ENCODE peak calls at places on chromosomes 2 and 18, in four cellular contexts. K is psoas muscle; W is CD8-positive, alpha-beta memory T cell; T is tibial nerve. U is an unnamed sample.

GRCh38 chr18:23377669-23378469 is 75.2 kb upstream of the RIOK3 start:
- DNase-seq in K (no peak), W (no peak), T (no peak), U (no peak)

GRCh38 chr2:145599761-145600160 is 1079.8 kb upstream of the ZEB2 start:
- DNase-seq in K (no peak), W (no peak), T (no peak), U (no peak)

GRCh38 chr2:98569197-98569793 is 39.0 kb downstream of the COA5 start:
- DNase-seq in K (peak), W (peak), T (peak), U (peak)

GRCh38 chr18:46362533-46362932 is 258.3 kb downstream of the HAUS1 start:
- DNase-seq in K (no peak), W (no peak), T (no peak), U (no peak)

GRCh38 chr2:8453904-8454302 is 228.0 kb upstream of the ID2 start:
- DNase-seq in K (no peak), W (no peak), T (no peak), U (no peak)

GRCh38 chr2:102478686-102479470 is 5.9 kb downstream of the SLC9A4 start:
- DNase-seq in K (no peak), W (no peak), T (no peak), U (no peak)

GRCh38 chr18:5941869-5942268 is 46.5 kb upstream of the TMEM200C start:
- DNase-seq in K (no peak), W (no peak), T (no peak), U (no peak)

GRCh38 chr18:11752116-11752911 is 63.2 kb downstream of the GNAL start:
- DNase-seq in K (no peak), W (no peak), T (no peak), U (no peak)

GRCh38 chr2:112606567-112606966 is 22.2 kb downstream of the CHCHD5 start:
- DNase-seq in K (no peak), W (no peak), T (no peak), U (no peak)

GRCh38 chr2:169859423-169859822 is 32.2 kb downstream of the UBR3 start:
- DNase-seq in K (no peak), W (no peak), T (no peak), U (no peak)

GRCh38 chr2:54859997-54860701 is 136.7 kb downstream of the EML6 start:
- DNase-seq in K (no peak), W (no peak), T (no peak), U (no peak)

GRCh38 chr2:76256689-76257088 is 546.0 kb upstream of the GCFC2 start:
- DNase-seq in K (no peak), W (no peak), T (no peak), U (no peak)

GRCh38 chr2:39530423-39530866 is 93.4 kb upstream of the MAP4K3 start:
- DNase-seq in K (no peak), W (no peak), T (no peak), U (no peak)

GRCh38 chr2:42969231-42970150 is 177.1 kb upstream of the HAAO start:
- DNase-seq in K (peak), W (peak), T (no peak), U (no peak)

GRCh38 chr2:145123606-145124005 is 603.7 kb upstream of the ZEB2 start:
- DNase-seq in K (peak), W (no peak), T (no peak), U (no peak)

GRCh38 chr2:182973441-182974352 is 64.6 kb downstream of the NCKAP1 start:
- DNase-seq in K (no peak), W (no peak), T (no peak), U (no peak)

GRCh38 chr2:237500681-237501424 is 13.8 kb downstream of the MLPH start:
- DNase-seq in K (no peak), W (no peak), T (no peak), U (no peak)

GRCh38 chr18:8406486-8407250 is 202.6 kb upstream of the RAB12 start:
- DNase-seq in K (no peak), W (no peak), T (no peak), U (no peak)

GRCh38 chr2:173187911-173188788 is 112.5 kb downstream of the MAP3K20 start:
- DNase-seq in K (no peak), W (no peak), T (no peak), U (no peak)

GRCh38 chr18:79528846-79529245 is 133.1 kb downstream of the NFATC1 start:
- DNase-seq in K (peak), W (peak), T (peak), U (peak)

GRCh38 chr2:120673571-120674061 is 62.1 kb upstream of the GLI2 start:
- DNase-seq in K (no peak), W (no peak), T (no peak), U (no peak)

GRCh38 chr2:164675027-164675426 is 53.7 kb upstream of the GRB14 start:
- DNase-seq in K (no peak), W (no peak), T (no peak), U (no peak)

GRCh38 chr18:63152791-63153190 is 166.8 kb downstream of the BCL2 start:
- DNase-seq in K (no peak), W (no peak), T (no peak), U (no peak)

GRCh38 chr2:119484834-119485233 is 39.4 kb downstream of the SCTR start:
- DNase-seq in K (no peak), W (no peak), T (no peak), U (no peak)
- H3K27ac ChIP-seq in K (peak), W (no peak), T (no peak), U (no peak)

GRCh38 chr18:65659312-65659711 is 91.5 kb upstream of the CDH7 start:
- DNase-seq in K (no peak), W (no peak), T (no peak), U (no peak)
- H3K27ac ChIP-seq in K (no peak), W (no peak), T (no peak), U (no peak)

DNA sequence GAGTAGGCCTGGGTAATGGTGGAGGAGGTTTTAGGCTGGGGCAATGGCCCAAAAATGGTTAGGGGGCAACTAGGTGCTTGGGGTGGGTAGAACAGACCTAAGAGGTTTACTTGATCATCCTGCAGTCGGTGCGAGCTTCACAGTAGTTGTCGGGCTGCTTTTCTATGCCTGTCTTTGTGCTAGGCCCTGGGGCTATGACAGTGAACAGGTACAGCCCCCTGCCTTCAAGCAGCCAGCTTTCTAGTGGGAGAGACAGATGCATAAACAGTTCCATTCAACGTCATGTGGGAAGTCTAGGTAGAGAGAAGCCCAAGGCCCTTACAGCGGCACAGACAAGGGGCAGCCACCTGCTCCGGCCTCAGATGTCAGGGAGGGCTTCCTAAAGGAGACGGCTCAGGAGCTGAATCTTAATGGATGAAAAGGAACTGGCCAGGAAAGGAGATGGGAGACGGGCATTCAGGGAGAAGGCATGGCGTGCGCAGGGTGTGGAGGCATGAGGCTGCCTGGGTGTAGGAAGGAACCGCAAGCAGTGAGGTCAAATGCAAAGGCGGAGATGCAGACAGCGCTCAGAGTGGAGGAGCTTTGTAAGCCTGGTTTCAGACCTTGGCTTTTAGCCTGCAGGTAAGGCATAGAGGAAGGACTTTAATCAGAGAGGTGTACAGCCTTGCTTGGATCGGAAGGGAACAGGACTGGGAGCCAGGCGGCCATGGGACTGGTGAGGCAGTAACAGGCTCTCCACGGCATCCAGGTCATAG is 6.0 kb downstream of the CTIF start:
- DNase-seq in K (no peak), W (no peak), T (no peak), U (no peak)
- H3K27ac ChIP-seq in K (peak), W (no peak), T (no peak), U (no peak)

DNA sequence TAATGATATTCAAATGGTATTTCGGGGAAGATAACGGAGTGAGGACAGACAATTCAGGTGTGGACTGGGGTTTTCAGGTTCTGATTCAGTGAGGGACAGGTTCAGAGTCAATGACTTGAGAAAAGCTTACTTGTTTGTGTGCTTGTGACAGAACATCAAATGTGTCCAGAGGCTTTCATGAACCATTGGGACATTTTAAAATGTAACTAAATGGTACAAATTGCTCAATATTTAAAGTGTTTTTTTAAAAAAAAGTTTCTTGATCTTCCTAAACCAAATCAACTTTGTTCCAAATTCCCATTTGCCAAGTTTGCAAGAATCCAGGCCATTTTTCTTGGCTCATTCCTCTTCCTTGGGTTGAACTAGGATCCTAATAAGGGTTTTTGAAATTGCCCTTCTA is 59.4 kb upstream of the BZW1 start:
- DNase-seq in K (no peak), W (no peak), T (no peak), U (no peak)
- H3K27ac ChIP-seq in K (no peak), W (no peak), T (no peak), U (no peak)

GRCh38 chr2:226862623-226863022 is 26.8 kb downstream of the RHBDD1 start:
- DNase-seq in K (no peak), W (no peak), T (no peak), U (no peak)

GRCh38 chr2:226868331-226868730 is 32.5 kb downstream of the RHBDD1 start:
- DNase-seq in K (no peak), W (no peak), T (no peak), U (no peak)

GRCh38 chr2:226869371-226869770 is 33.5 kb downstream of the RHBDD1 start:
- DNase-seq in K (no peak), W (no peak), T (no peak), U (no peak)

GRCh38 chr2:226860087-226860486 is 24.2 kb downstream of the RHBDD1 start:
- DNase-seq in K (no peak), W (no peak), T (no peak), U (no peak)

DNA sequence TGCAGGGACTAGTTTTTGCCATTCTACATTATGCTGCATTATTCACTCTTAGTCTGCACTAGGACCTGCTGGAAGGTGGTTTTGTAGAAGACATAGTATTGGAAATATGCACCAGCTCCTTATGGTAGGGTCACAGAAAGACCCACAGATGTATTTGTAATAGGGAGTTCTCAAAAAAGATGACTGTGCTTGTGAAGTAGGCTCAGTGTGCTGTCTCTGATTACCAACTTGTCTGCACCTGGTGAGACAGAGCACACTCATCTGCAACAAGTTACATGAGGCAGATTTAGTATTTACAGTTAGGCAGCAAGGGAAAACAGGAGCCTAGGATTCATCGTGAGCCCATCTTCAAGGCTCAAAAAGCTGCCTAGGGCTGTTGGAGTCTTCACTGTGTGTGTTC is 29.4 kb downstream of the RHBDD1 start:
- DNase-seq in K (no peak), W (no peak), T (no peak), U (no peak)
- H3K27ac ChIP-seq in K (no peak), W (no peak), T (no peak), U (no peak)

DNA sequence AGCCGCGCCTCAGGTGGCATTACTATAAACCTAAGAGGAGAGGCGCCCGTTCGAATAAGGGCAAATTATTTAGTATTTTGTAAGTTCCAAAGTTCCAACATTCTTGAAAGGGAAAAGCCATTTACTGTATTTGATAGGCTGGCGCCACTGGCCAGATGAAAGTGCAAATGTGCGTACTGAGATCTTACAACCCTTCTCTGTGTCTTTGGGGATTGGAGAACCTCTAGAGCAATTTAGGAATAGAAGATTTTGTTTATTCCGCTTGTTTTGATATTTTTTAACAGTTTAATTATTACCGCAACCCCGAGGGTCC is 467 bp upstream of the WDR35 start:
- DNase-seq in K (no peak), W (no peak), T (no peak), U (no peak)
- H3K27ac ChIP-seq in K (peak), W (peak), T (peak), U (peak)

GRCh38 chr18:67865400-67865799 is 348.9 kb upstream of the DSEL start:
- DNase-seq in K (no peak), W (no peak), T (no peak), U (no peak)
- H3K27ac ChIP-seq in K (no peak), W (no peak), T (no peak), U (no peak)

GRCh38 chr2:190343170-190343499 is 254 bp upstream of the INPP1 start:
- DNase-seq in K (no peak), W (no peak), T (no peak), U (no peak)
- H3K27ac ChIP-seq in K (peak), W (no peak), T (peak), U (no peak)

DNA sequence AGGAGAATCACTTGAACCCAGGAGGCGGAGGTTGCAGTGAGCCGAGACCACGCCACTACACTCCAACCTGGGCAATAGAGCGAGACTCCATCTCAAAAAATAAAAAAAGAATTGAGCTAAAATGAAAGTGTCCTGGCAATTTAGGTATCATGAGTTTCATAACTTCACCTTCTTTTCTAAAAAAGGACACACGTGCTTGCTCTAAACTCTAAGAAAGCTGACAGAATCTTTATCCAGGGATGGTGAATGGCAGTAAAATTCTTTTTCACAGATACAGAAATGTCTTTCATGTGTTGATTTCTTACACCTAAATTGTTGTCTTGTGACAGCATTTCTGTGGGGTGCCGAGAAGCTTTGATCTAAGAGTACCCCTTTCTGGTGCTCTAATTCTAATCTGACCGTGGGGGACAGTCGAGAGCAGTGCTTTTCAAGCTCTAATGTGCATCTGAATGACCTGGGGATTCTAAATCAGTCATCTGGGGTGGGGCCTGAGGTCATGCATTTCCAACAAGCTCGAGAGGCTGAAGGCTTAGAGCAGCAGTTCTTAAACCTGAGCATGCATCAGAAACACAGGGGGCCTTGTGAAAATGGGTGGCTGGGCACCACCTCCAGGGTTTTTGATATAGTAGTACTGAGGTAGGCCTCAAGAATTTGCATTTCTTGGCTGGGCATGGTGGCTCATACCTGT is 42.1 kb upstream of the REL start:
- DNase-seq in K (no peak), W (no peak), T (no peak), U (no peak)
- H3K27ac ChIP-seq in K (no peak), W (no peak), T (no peak), U (no peak)

U was measured in CD4-positive, alpha-beta T cell.